ENCODE peak calls at places on chromosome 10, in ten cellular contexts. One of them, this sample, is unnamed.

GRCh38 chr10:104559935-104560334 is 81.2 kb upstream of the SORCS3 start:
- DNase-seq in Panc1: no peak
- DNase-seq in heart left ventricle: no peak
- DNase-seq in pancreas: no peak
- DNase-seq in GM23338: no peak
- DNase-seq in PC-3: no peak
- DNase-seq in testis: no peak
- DNase-seq in right lobe of liver: no peak
- DNase-seq in A549: no peak
- DNase-seq in uterus: no peak
- DNase-seq in this sample: no peak

GRCh38 chr10:114328876-114329275 is 75.4 kb downstream of the AFAP1L2 start:
- DNase-seq in Panc1: no peak
- DNase-seq in heart left ventricle: peak; percentile 68
- DNase-seq in pancreas: peak; percentile 25
- DNase-seq in GM23338: no peak
- DNase-seq in PC-3: no peak
- DNase-seq in testis: peak; percentile 34
- DNase-seq in right lobe of liver: no peak
- DNase-seq in A549: no peak
- DNase-seq in uterus: peak; percentile 52
- DNase-seq in this sample: no peak

GRCh38 chr10:126133906-126134703 is 237.7 kb downstream of the FANK1 start:
- DNase-seq in Panc1: peak; percentile 33
- DNase-seq in heart left ventricle: no peak
- DNase-seq in pancreas: no peak
- DNase-seq in GM23338: no peak
- DNase-seq in PC-3: peak; percentile 69
- DNase-seq in testis: peak; percentile 35
- DNase-seq in right lobe of liver: no peak
- DNase-seq in A549: peak; percentile 26
- DNase-seq in uterus: no peak
- DNase-seq in this sample: no peak

GRCh38 chr10:44628921-44629320 is 244.0 kb upstream of the CXCL12 start:
- DNase-seq in Panc1: no peak
- DNase-seq in heart left ventricle: no peak
- DNase-seq in pancreas: no peak
- DNase-seq in GM23338: peak; percentile 13
- DNase-seq in PC-3: peak; percentile 84
- DNase-seq in testis: no peak
- DNase-seq in right lobe of liver: no peak
- DNase-seq in A549: no peak
- DNase-seq in uterus: no peak
- DNase-seq in this sample: no peak

GRCh38 chr10:48724127-48724526 is 39.5 kb downstream of the WDFY4 start:
- DNase-seq in Panc1: no peak
- DNase-seq in heart left ventricle: no peak
- DNase-seq in pancreas: no peak
- DNase-seq in GM23338: no peak
- DNase-seq in PC-3: no peak
- DNase-seq in testis: no peak
- DNase-seq in right lobe of liver: no peak
- DNase-seq in A549: no peak
- DNase-seq in uterus: no peak
- DNase-seq in this sample: no peak

GRCh38 chr10:123787566-123787965 is 104.0 kb downstream of the CPXM2 start:
- DNase-seq in Panc1: no peak
- DNase-seq in heart left ventricle: no peak
- DNase-seq in pancreas: no peak
- DNase-seq in GM23338: no peak
- DNase-seq in PC-3: no peak
- DNase-seq in testis: no peak
- DNase-seq in right lobe of liver: no peak
- DNase-seq in A549: no peak
- DNase-seq in uterus: no peak
- DNase-seq in this sample: no peak

GRCh38 chr10:4677296-4678021 is 148.5 kb upstream of the AKR1E2 start:
- DNase-seq in Panc1: peak; percentile 84
- DNase-seq in heart left ventricle: no peak
- DNase-seq in pancreas: no peak
- DNase-seq in GM23338: no peak
- DNase-seq in PC-3: peak; percentile 68
- DNase-seq in testis: no peak
- DNase-seq in right lobe of liver: no peak
- DNase-seq in A549: peak; percentile 44
- DNase-seq in uterus: no peak
- DNase-seq in this sample: no peak

GRCh38 chr10:111146025-111146640 is 69.3 kb downstream of the ADRA2A start:
- DNase-seq in Panc1: no peak
- DNase-seq in heart left ventricle: no peak
- DNase-seq in pancreas: no peak
- DNase-seq in GM23338: no peak
- DNase-seq in PC-3: no peak
- DNase-seq in testis: peak; percentile 59
- DNase-seq in right lobe of liver: no peak
- DNase-seq in A549: no peak
- DNase-seq in uterus: no peak
- DNase-seq in this sample: no peak

GRCh38 chr10:73773152-73773879 is 8.5 kb upstream of the CHCHD1 start:
- DNase-seq in Panc1: no peak
- DNase-seq in heart left ventricle: no peak
- DNase-seq in pancreas: no peak
- DNase-seq in GM23338: no peak
- DNase-seq in PC-3: no peak
- DNase-seq in testis: no peak
- DNase-seq in right lobe of liver: no peak
- DNase-seq in A549: no peak
- DNase-seq in uterus: no peak
- DNase-seq in this sample: no peak

GRCh38 chr10:123755061-123755460 is 88.9 kb downstream of the GPR26 start:
- DNase-seq in Panc1: no peak
- DNase-seq in heart left ventricle: no peak
- DNase-seq in pancreas: no peak
- DNase-seq in GM23338: peak; percentile 37
- DNase-seq in PC-3: no peak
- DNase-seq in testis: no peak
- DNase-seq in right lobe of liver: no peak
- DNase-seq in A549: no peak
- DNase-seq in uterus: no peak
- DNase-seq in this sample: no peak

GRCh38 chr10:101783736-101784118 is 481 bp upstream of the NPM3 start:
- DNase-seq in Panc1: no peak
- DNase-seq in heart left ventricle: no peak
- DNase-seq in pancreas: no peak
- DNase-seq in GM23338: peak; percentile 50
- DNase-seq in PC-3: no peak
- DNase-seq in testis: peak; percentile 15
- DNase-seq in right lobe of liver: no peak
- DNase-seq in A549: no peak
- DNase-seq in uterus: no peak
- DNase-seq in this sample: peak; percentile 42
- H3K4me3 ChIP-seq in Panc1: peak overlapping the region; percentile 89
- H3K4me3 ChIP-seq in heart left ventricle: peak overlapping the region; percentile 84
- H3K4me3 ChIP-seq in pancreas: peak overlapping the region; percentile 71
- H3K4me3 ChIP-seq in GM23338: peak overlapping the region; percentile 86
- H3K4me3 ChIP-seq in PC-3: peak overlapping the region; percentile 95
- H3K4me3 ChIP-seq in testis: peak overlapping the region; percentile 71
- H3K4me3 ChIP-seq in right lobe of liver: peak overlapping the region; percentile 64
- H3K4me3 ChIP-seq in A549: peak overlapping the region; percentile 72
- H3K4me3 ChIP-seq in uterus: peak overlapping the region; percentile 55
- H3K4me3 ChIP-seq in this sample: peak overlapping the region; percentile 54

GRCh38 chr10:6537704-6538103 is 42.4 kb downstream of the PRKCQ start:
- DNase-seq in Panc1: no peak
- DNase-seq in heart left ventricle: peak; percentile 26
- DNase-seq in pancreas: no peak
- DNase-seq in GM23338: peak; percentile 40
- DNase-seq in PC-3: no peak
- DNase-seq in testis: no peak
- DNase-seq in right lobe of liver: no peak
- DNase-seq in A549: no peak
- DNase-seq in uterus: no peak
- DNase-seq in this sample: no peak

GRCh38 chr10:6532321-6532720 is 47.8 kb downstream of the PRKCQ start:
- DNase-seq in Panc1: no peak
- DNase-seq in heart left ventricle: no peak
- DNase-seq in pancreas: no peak
- DNase-seq in GM23338: no peak
- DNase-seq in PC-3: no peak
- DNase-seq in testis: no peak
- DNase-seq in right lobe of liver: no peak
- DNase-seq in A549: no peak
- DNase-seq in uterus: no peak
- DNase-seq in this sample: no peak

GRCh38 chr10:6530966-6531365 is 49.1 kb downstream of the PRKCQ start:
- DNase-seq in Panc1: no peak
- DNase-seq in heart left ventricle: no peak
- DNase-seq in pancreas: no peak
- DNase-seq in GM23338: no peak
- DNase-seq in PC-3: no peak
- DNase-seq in testis: no peak
- DNase-seq in right lobe of liver: no peak
- DNase-seq in A549: no peak
- DNase-seq in uterus: no peak
- DNase-seq in this sample: no peak

GRCh38 chr10:6535365-6535764 is 44.7 kb downstream of the PRKCQ start:
- DNase-seq in Panc1: no peak
- DNase-seq in heart left ventricle: no peak
- DNase-seq in pancreas: no peak
- DNase-seq in GM23338: no peak
- DNase-seq in PC-3: no peak
- DNase-seq in testis: no peak
- DNase-seq in right lobe of liver: no peak
- DNase-seq in A549: no peak
- DNase-seq in uterus: no peak
- DNase-seq in this sample: no peak

GRCh38 chr10:6536102-6536501 is 44.0 kb downstream of the PRKCQ start:
- DNase-seq in Panc1: no peak
- DNase-seq in heart left ventricle: no peak
- DNase-seq in pancreas: no peak
- DNase-seq in GM23338: no peak
- DNase-seq in PC-3: no peak
- DNase-seq in testis: no peak
- DNase-seq in right lobe of liver: no peak
- DNase-seq in A549: no peak
- DNase-seq in uterus: no peak
- DNase-seq in this sample: no peak
- H3K4me1 ChIP-seq in Panc1: no peaks in the 10 kb centered on the region
- H3K4me1 ChIP-seq in heart left ventricle: no peaks in the 10 kb centered on the region
- H3K4me1 ChIP-seq in pancreas: no peaks in the 10 kb centered on the region
- H3K4me1 ChIP-seq in GM23338: peaks cover 5% of the 10 kb centered on the region
- H3K4me1 ChIP-seq in PC-3: no peaks in the 10 kb centered on the region
- H3K4me1 ChIP-seq in testis: no peaks in the 10 kb centered on the region
- H3K4me1 ChIP-seq in right lobe of liver: no peaks in the 10 kb centered on the region
- H3K4me1 ChIP-seq in A549: no peaks in the 10 kb centered on the region
- H3K4me1 ChIP-seq in uterus: no peaks in the 10 kb centered on the region
- H3K4me1 ChIP-seq in this sample: no peaks in the 10 kb centered on the region

GRCh38 chr10:93921338-93921737 is 27.6 kb downstream of the SLC35G1 start:
- DNase-seq in Panc1: no peak
- DNase-seq in heart left ventricle: no peak
- DNase-seq in pancreas: no peak
- DNase-seq in GM23338: peak; percentile 67
- DNase-seq in PC-3: no peak
- DNase-seq in testis: peak; percentile 50
- DNase-seq in right lobe of liver: no peak
- DNase-seq in A549: no peak
- DNase-seq in uterus: no peak
- DNase-seq in this sample: no peak
- TF ChIP-seq CTCF in Panc1: peak; percentile 80
- TF ChIP-seq CTCF in heart left ventricle: peak; percentile 18
- TF ChIP-seq CTCF in pancreas: no peak
- TF ChIP-seq CTCF in GM23338: peak; percentile 78
- TF ChIP-seq CTCF in PC-3: peak; percentile 51
- TF ChIP-seq CTCF in testis: no peak
- TF ChIP-seq CTCF in right lobe of liver: peak; percentile 61
- TF ChIP-seq CTCF in A549: peak; percentile 38
- TF ChIP-seq CTCF in uterus: no peak
- TF ChIP-seq CTCF in this sample: no peak

GRCh38 chr10:85724215-85724614 is 642.4 kb downstream of the GRID1 start:
- DNase-seq in Panc1: no peak
- DNase-seq in heart left ventricle: no peak
- DNase-seq in pancreas: no peak
- DNase-seq in GM23338: no peak
- DNase-seq in PC-3: no peak
- DNase-seq in testis: no peak
- DNase-seq in right lobe of liver: no peak
- DNase-seq in A549: no peak
- DNase-seq in uterus: no peak
- DNase-seq in this sample: no peak

GRCh38 chr10:85719408-85719807 is 647.2 kb downstream of the GRID1 start:
- DNase-seq in Panc1: no peak
- DNase-seq in heart left ventricle: no peak
- DNase-seq in pancreas: no peak
- DNase-seq in GM23338: no peak
- DNase-seq in PC-3: no peak
- DNase-seq in testis: no peak
- DNase-seq in right lobe of liver: no peak
- DNase-seq in A549: no peak
- DNase-seq in uterus: no peak
- DNase-seq in this sample: no peak

GRCh38 chr10:85720931-85721330 is 645.7 kb downstream of the GRID1 start:
- DNase-seq in Panc1: no peak
- DNase-seq in heart left ventricle: no peak
- DNase-seq in pancreas: no peak
- DNase-seq in GM23338: no peak
- DNase-seq in PC-3: no peak
- DNase-seq in testis: no peak
- DNase-seq in right lobe of liver: no peak
- DNase-seq in A549: no peak
- DNase-seq in uterus: no peak
- DNase-seq in this sample: no peak
- H3K4me3 ChIP-seq in Panc1: no peak overlapping the region
- H3K4me3 ChIP-seq in heart left ventricle: no peak overlapping the region
- H3K4me3 ChIP-seq in pancreas: no peak overlapping the region
- H3K4me3 ChIP-seq in GM23338: no peak overlapping the region
- H3K4me3 ChIP-seq in PC-3: no peak overlapping the region
- H3K4me3 ChIP-seq in testis: no peak overlapping the region
- H3K4me3 ChIP-seq in right lobe of liver: no peak overlapping the region
- H3K4me3 ChIP-seq in A549: no peak overlapping the region
- H3K4me3 ChIP-seq in uterus: no peak overlapping the region
- H3K4me3 ChIP-seq in this sample: no peak overlapping the region

DNA sequence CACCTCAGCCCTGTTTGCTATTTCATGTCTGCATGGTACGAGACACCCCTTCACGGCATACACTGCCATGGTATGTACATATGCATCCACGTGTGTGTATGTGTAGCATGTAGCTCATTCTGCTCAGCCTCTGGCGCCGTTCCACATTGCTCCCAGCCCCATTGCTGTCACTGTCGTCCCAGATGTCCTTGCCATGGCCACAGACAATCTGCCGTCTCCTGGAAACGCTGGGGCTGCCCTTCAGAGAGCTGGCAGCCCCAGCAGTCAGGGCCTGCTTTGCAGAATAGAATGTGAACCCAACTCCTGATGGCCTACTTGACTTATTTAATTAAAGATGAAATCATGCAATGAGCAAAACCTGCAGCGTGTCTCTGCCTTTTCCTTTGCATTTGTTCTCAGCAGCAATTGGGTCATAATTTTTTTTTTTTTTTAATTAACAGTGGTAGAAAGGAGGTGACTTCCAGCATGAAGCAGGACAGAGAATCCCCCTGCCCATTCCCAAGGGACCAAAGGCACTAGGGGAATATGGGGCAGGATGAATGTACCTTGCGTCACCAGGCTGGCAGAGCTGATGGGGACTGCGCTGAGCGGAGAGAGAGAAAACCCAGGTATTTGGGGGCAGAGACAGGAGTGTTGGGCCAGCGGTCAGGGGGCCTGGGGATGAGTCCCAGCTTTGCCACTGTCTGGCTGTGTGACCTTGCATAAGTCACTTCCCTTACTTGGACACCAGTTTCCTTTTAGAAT is 49.2 kb downstream of the CHST3 start:
- DNase-seq in Panc1: no peak
- DNase-seq in heart left ventricle: peak; percentile 62
- DNase-seq in pancreas: no peak
- DNase-seq in GM23338: no peak
- DNase-seq in PC-3: no peak
- DNase-seq in testis: no peak
- DNase-seq in right lobe of liver: no peak
- DNase-seq in A549: no peak
- DNase-seq in uterus: no peak
- DNase-seq in this sample: no peak
- H3K4me1 ChIP-seq in Panc1: peaks cover 10% of the 10 kb centered on the region
- H3K4me1 ChIP-seq in heart left ventricle: peaks cover 81% of the 10 kb centered on the region
- H3K4me1 ChIP-seq in pancreas: no peaks in the 10 kb centered on the region
- H3K4me1 ChIP-seq in GM23338: no peaks in the 10 kb centered on the region
- H3K4me1 ChIP-seq in PC-3: no peaks in the 10 kb centered on the region
- H3K4me1 ChIP-seq in testis: peaks cover 67% of the 10 kb centered on the region
- H3K4me1 ChIP-seq in right lobe of liver: no peaks in the 10 kb centered on the region
- H3K4me1 ChIP-seq in A549: peaks cover 8% of the 10 kb centered on the region
- H3K4me1 ChIP-seq in uterus: peaks cover 22% of the 10 kb centered on the region
- H3K4me1 ChIP-seq in this sample: peaks cover 94% of the 10 kb centered on the region